ENCODE peak calls at places on chromosomes 6 and 20, in four cellular contexts. X is kidney glomerular epithelial cell; G is activated T-helper 1 cell treated with anti-CD3 and anti-CD28 coated beads, Interleukin-2, amount 50 U/mL, for 16 hours; T is neural crest cell. L is an unnamed sample.

GRCh38 chr6:30647802-30648460 is 998 bp downstream of the C6orf136 start:
- DNase-seq in X (peak; percentile 55), G (no peak), T (no peak), L (peak; percentile 33)

GRCh38 chr6:40717411-40718057 is 130.4 kb upstream of the LRFN2 start:
- DNase-seq in X (no peak), G (no peak), T (no peak), L (no peak)

GRCh38 chr20:48727226-48727625 is 100.6 kb downstream of the PREX1 start:
- DNase-seq in X (no peak), G (no peak), T (no peak), L (no peak)

GRCh38 chr6:37814374-37814773 is 5.2 kb upstream of the ZFAND3 start:
- DNase-seq in X (no peak), G (no peak), T (no peak), L (no peak)

GRCh38 chr20:25382704-25383370 is 7.8 kb downstream of the ABHD12 start:
- DNase-seq in X (no peak), G (no peak), T (no peak), L (no peak)

GRCh38 chr20:46951405-46951804 is 56.8 kb downstream of the EYA2 start:
- DNase-seq in X (no peak), G (no peak), T (no peak), L (no peak)

GRCh38 chr6:43096451-43097097 is 20.5 kb downstream of the PTK7 start:
- DNase-seq in X (peak; percentile 89), G (no peak), T (peak; percentile 12), L (no peak)

GRCh38 chr6:56516003-56516402 is 126.7 kb downstream of the DST start:
- DNase-seq in X (no peak), G (no peak), T (no peak), L (no peak)

GRCh38 chr6:155388546-155388945 is 67.1 kb downstream of the NOX3 start:
- DNase-seq in X (peak; percentile 44), G (no peak), T (no peak), L (no peak)

GRCh38 chr6:41021832-41022231 is 17.2 kb downstream of the UNC5CL start:
- DNase-seq in X (peak; percentile 41), G (no peak), T (no peak), L (no peak)

GRCh38 chr6:155314773-155315515 is 660 bp upstream of the TFB1M start:
- DNase-seq in X (peak; percentile 96), G (no peak), T (no peak), L (peak; percentile 17)